ENCODE peak calls at places on chromosomes 4 and X, in six cellular contexts. One of them, this sample, is unnamed.

GRCh38 chr4:81664079-81664478 is 192.4 kb upstream of the RASGEF1B start:
- DNase-seq in erythroblast: no peak
- DNase-seq in stimulated activated CD8-positive, alpha-beta memory T cell treated with anti-CD3 and anti-CD28 coated beads, Interleukin-12 subunit alpha, Interleukin-12 subunit beta, amount 100 ng/mL, for 4 hours: no peak
- DNase-seq in substantia nigra: no peak
- DNase-seq in A172: no peak
- DNase-seq in tibial nerve: no peak
- DNase-seq in this sample: no peak

GRCh38 chr4:107120661-107121060 is 84.5 kb upstream of the DKK2 start:
- DNase-seq in tibial nerve: no peak
- DNase-seq in A172: no peak
- DNase-seq in stimulated activated CD8-positive, alpha-beta memory T cell treated with anti-CD3 and anti-CD28 coated beads, Interleukin-12 subunit alpha, Interleukin-12 subunit beta, amount 100 ng/mL, for 4 hours: no peak
- DNase-seq in erythroblast: no peak
- DNase-seq in substantia nigra: no peak
- DNase-seq in this sample: no peak

GRCh38 chr4:10684631-10685030 is at the start of gene CLNK:
- DNase-seq in erythroblast: no peak
- DNase-seq in tibial nerve: no peak
- DNase-seq in A172: no peak
- DNase-seq in substantia nigra: no peak
- DNase-seq in stimulated activated CD8-positive, alpha-beta memory T cell treated with anti-CD3 and anti-CD28 coated beads, Interleukin-12 subunit alpha, Interleukin-12 subunit beta, amount 100 ng/mL, for 4 hours: no peak
- DNase-seq in this sample: no peak

GRCh38 chrX:27598312-27598711 is 8.2 kb downstream of the DCAF8L2 start:
- DNase-seq in stimulated activated CD8-positive, alpha-beta memory T cell treated with anti-CD3 and anti-CD28 coated beads, Interleukin-12 subunit alpha, Interleukin-12 subunit beta, amount 100 ng/mL, for 4 hours: no peak
- DNase-seq in substantia nigra: no peak
- DNase-seq in tibial nerve: no peak
- DNase-seq in erythroblast: peak
- DNase-seq in A172: peak
- DNase-seq in this sample: no peak

GRCh38 chrX:155148724-155149537 is 67.3 kb upstream of the VBP1 start:
- DNase-seq in erythroblast: peak
- DNase-seq in tibial nerve: no peak
- DNase-seq in stimulated activated CD8-positive, alpha-beta memory T cell treated with anti-CD3 and anti-CD28 coated beads, Interleukin-12 subunit alpha, Interleukin-12 subunit beta, amount 100 ng/mL, for 4 hours: no peak
- DNase-seq in A172: peak
- DNase-seq in substantia nigra: no peak
- DNase-seq in this sample: no peak

GRCh38 chrX:149527705-149528104 is 13.1 kb upstream of the EOLA1 start:
- DNase-seq in substantia nigra: no peak
- DNase-seq in erythroblast: peak
- DNase-seq in tibial nerve: no peak
- DNase-seq in A172: peak
- DNase-seq in stimulated activated CD8-positive, alpha-beta memory T cell treated with anti-CD3 and anti-CD28 coated beads, Interleukin-12 subunit alpha, Interleukin-12 subunit beta, amount 100 ng/mL, for 4 hours: no peak
- DNase-seq in this sample: no peak

GRCh38 chrX:50644496-50644895 is 169.5 kb downstream of the SHROOM4 start:
- DNase-seq in tibial nerve: no peak
- DNase-seq in stimulated activated CD8-positive, alpha-beta memory T cell treated with anti-CD3 and anti-CD28 coated beads, Interleukin-12 subunit alpha, Interleukin-12 subunit beta, amount 100 ng/mL, for 4 hours: no peak
- DNase-seq in A172: no peak
- DNase-seq in substantia nigra: no peak
- DNase-seq in erythroblast: no peak
- DNase-seq in this sample: no peak

GRCh38 chr4:26579169-26579568 is 4.7 kb upstream of the TBC1D19 start:
- DNase-seq in tibial nerve: no peak
- DNase-seq in substantia nigra: no peak
- DNase-seq in stimulated activated CD8-positive, alpha-beta memory T cell treated with anti-CD3 and anti-CD28 coated beads, Interleukin-12 subunit alpha, Interleukin-12 subunit beta, amount 100 ng/mL, for 4 hours: no peak
- DNase-seq in A172: no peak
- DNase-seq in erythroblast: no peak
- DNase-seq in this sample: no peak

GRCh38 chrX:27619975-27620374 is 29.8 kb downstream of the DCAF8L2 start:
- DNase-seq in tibial nerve: no peak
- DNase-seq in stimulated activated CD8-positive, alpha-beta memory T cell treated with anti-CD3 and anti-CD28 coated beads, Interleukin-12 subunit alpha, Interleukin-12 subunit beta, amount 100 ng/mL, for 4 hours: no peak
- DNase-seq in substantia nigra: no peak
- DNase-seq in A172: peak
- DNase-seq in erythroblast: peak
- DNase-seq in this sample: no peak

GRCh38 chr4:86848136-86848535 is 1.0 kb downstream of the SLC10A6 start:
- DNase-seq in substantia nigra: no peak
- DNase-seq in A172: no peak
- DNase-seq in stimulated activated CD8-positive, alpha-beta memory T cell treated with anti-CD3 and anti-CD28 coated beads, Interleukin-12 subunit alpha, Interleukin-12 subunit beta, amount 100 ng/mL, for 4 hours: no peak
- DNase-seq in erythroblast: no peak
- DNase-seq in tibial nerve: no peak
- DNase-seq in this sample: no peak

GRCh38 chr4:5206391-5206790 is 155.1 kb downstream of the STK32B start:
- DNase-seq in erythroblast: no peak
- DNase-seq in A172: peak
- DNase-seq in stimulated activated CD8-positive, alpha-beta memory T cell treated with anti-CD3 and anti-CD28 coated beads, Interleukin-12 subunit alpha, Interleukin-12 subunit beta, amount 100 ng/mL, for 4 hours: no peak
- DNase-seq in tibial nerve: peak
- DNase-seq in substantia nigra: peak
- DNase-seq in this sample: no peak

GRCh38 chr4:10096201-10096975 is 20.2 kb downstream of the WDR1 start:
- DNase-seq in tibial nerve: peak
- DNase-seq in A172: peak
- DNase-seq in erythroblast: peak
- DNase-seq in stimulated activated CD8-positive, alpha-beta memory T cell treated with anti-CD3 and anti-CD28 coated beads, Interleukin-12 subunit alpha, Interleukin-12 subunit beta, amount 100 ng/mL, for 4 hours: peak
- DNase-seq in substantia nigra: peak
- DNase-seq in this sample: peak

GRCh38 chr4:14446904-14447303 is 555.4 kb upstream of the CPEB2 start:
- DNase-seq in tibial nerve: no peak
- DNase-seq in erythroblast: no peak
- DNase-seq in substantia nigra: no peak
- DNase-seq in A172: no peak
- DNase-seq in stimulated activated CD8-positive, alpha-beta memory T cell treated with anti-CD3 and anti-CD28 coated beads, Interleukin-12 subunit alpha, Interleukin-12 subunit beta, amount 100 ng/mL, for 4 hours: no peak
- DNase-seq in this sample: no peak

GRCh38 chr4:173181769-173182374 is 13.3 kb downstream of the GALNT7 start:
- DNase-seq in substantia nigra: no peak
- DNase-seq in erythroblast: no peak
- DNase-seq in A172: peak
- DNase-seq in stimulated activated CD8-positive, alpha-beta memory T cell treated with anti-CD3 and anti-CD28 coated beads, Interleukin-12 subunit alpha, Interleukin-12 subunit beta, amount 100 ng/mL, for 4 hours: no peak
- DNase-seq in tibial nerve: no peak
- DNase-seq in this sample: no peak

GRCh38 chrX:151476597-151476996 is 79.6 kb downstream of the VMA21 start:
- DNase-seq in erythroblast: no peak
- DNase-seq in substantia nigra: no peak
- DNase-seq in A172: no peak
- DNase-seq in stimulated activated CD8-positive, alpha-beta memory T cell treated with anti-CD3 and anti-CD28 coated beads, Interleukin-12 subunit alpha, Interleukin-12 subunit beta, amount 100 ng/mL, for 4 hours: no peak
- DNase-seq in tibial nerve: no peak
- DNase-seq in this sample: no peak